ENCODE peak calls at places on chromosome 21, in six cellular contexts. O is stimulated activated CD4-positive, alpha-beta T cell treated with anti-CD3 and anti-CD28 coated beads, Interleukin-4, amount 100 ng/mL, for 4 hours; P is HS-27A; W is NCI-H2171 treated with DMSO at 0.1 percent for 48 hours; E is GM12891; Z is CD8-positive, alpha-beta memory T cell. G is an unnamed sample.
A peak's percentile ranks its signal among the peaks of the same experiment; 100 is the strongest.

GRCh38 chr21:25938673-25939395 is 204.1 kb downstream of the GABPA start:
- DNase-seq in O (no peak), P (no peak), W (peak; percentile 76), E (no peak), Z (no peak), G (no peak)

GRCh38 chr21:15894596-15894995 is 164.8 kb downstream of the USP25 start:
- DNase-seq in O (no peak), P (no peak), W (peak; percentile 24), E (no peak), Z (no peak), G (no peak)

GRCh38 chr21:41571938-41572510 is 64.1 kb upstream of the TMPRSS2 start:
- DNase-seq in O (no peak), P (no peak), W (no peak), E (no peak), Z (no peak), G (no peak)

GRCh38 chr21:43812139-43812821 is 22.9 kb downstream of the RRP1 start:
- DNase-seq in O (no peak), P (no peak), W (peak; percentile 93), E (no peak), Z (no peak), G (no peak)

GRCh38 chr21:26952274-26953066 is 14.4 kb downstream of the ADAMTS5 start:
- DNase-seq in O (no peak), P (no peak), W (no peak), E (no peak), Z (no peak), G (no peak)

GRCh38 chr21:35540950-35541632 is 492.0 kb upstream of the RUNX1 start:
- DNase-seq in O (no peak), P (no peak), W (no peak), E (no peak), Z (no peak), G (no peak)

GRCh38 chr21:42809577-42810440 is 69.5 kb downstream of the WDR4 start:
- DNase-seq in O (no peak), P (no peak), W (no peak), E (no peak), Z (no peak), G (no peak)

GRCh38 chr21:33198346-33199135 is 31.2 kb upstream of the IFNAR2 start:
- DNase-seq in O (no peak), P (no peak), W (peak; percentile 8), E (no peak), Z (no peak), G (no peak)

GRCh38 chr21:36703626-36704280 is 4.8 kb downstream of the SIM2 start:
- DNase-seq in O (no peak), P (no peak), W (no peak), E (no peak), Z (no peak), G (no peak)

GRCh38 chr21:41561701-41562100 is 53.7 kb upstream of the TMPRSS2 start:
- DNase-seq in O (no peak), P (no peak), W (no peak), E (no peak), Z (no peak), G (no peak)

GRCh38 chr21:42236693-42237092 is 17.8 kb downstream of the ABCG1 start:
- DNase-seq in O (no peak), P (no peak), W (no peak), E (no peak), Z (peak; percentile 44), G (no peak)

GRCh38 chr21:26909972-26910371 is 56.9 kb downstream of the ADAMTS5 start:
- DNase-seq in O (no peak), P (peak; percentile 54), W (no peak), E (no peak), Z (no peak), G (no peak)

GRCh38 chr21:46031484-46031883 is 49.9 kb downstream of the COL6A1 start:
- DNase-seq in O (no peak), P (no peak), W (no peak), E (no peak), Z (peak; percentile 9), G (no peak)

GRCh38 chr21:38306407-38306806 is 49.6 kb downstream of the KCNJ15 start:
- DNase-seq in O (no peak), P (no peak), W (no peak), E (no peak), Z (no peak), G (no peak)

GRCh38 chr21:22536511-22536910 is 1538.3 kb downstream of the NCAM2 start:
- DNase-seq in O (no peak), P (no peak), W (no peak), E (no peak), Z (no peak), G (no peak)

GRCh38 chr21:44368711-44369446 is 15.5 kb downstream of the TRPM2 start:
- DNase-seq in O (no peak), P (no peak), W (peak; percentile 64), E (no peak), Z (no peak), G (no peak)

GRCh38 chr21:42641311-42642218 is 11.9 kb upstream of the PDE9A start:
- DNase-seq in O (no peak), P (no peak), W (no peak), E (no peak), Z (no peak), G (no peak)

GRCh38 chr21:41216486-41216885 is 48.5 kb downstream of the BACE2 start:
- DNase-seq in O (no peak), P (no peak), W (no peak), E (no peak), Z (no peak), G (no peak)

GRCh38 chr21:45385549-45386050 is 19.4 kb upstream of the COL18A1 start:
- DNase-seq in O (no peak), P (no peak), W (no peak), E (no peak), Z (no peak), G (no peak)

GRCh38 chr21:35266546-35266945 is 217.4 kb upstream of the RUNX1 start:
- DNase-seq in O (no peak), P (no peak), W (no peak), E (no peak), Z (no peak), G (peak; percentile 20)

GRCh38 chr21:38267136-38267535 is 10.3 kb downstream of the KCNJ15 start:
- DNase-seq in O (no peak), P (no peak), W (no peak), E (no peak), Z (no peak), G (peak; percentile 21)

GRCh38 chr21:31731802-31732537 is at the start of gene SCAF4:
- DNase-seq in O (peak; percentile 82), P (peak; percentile 64), W (peak; percentile 87), E (peak; percentile 85), Z (peak; percentile 75), G (peak; percentile 92)

GRCh38 chr21:41630917-41631316 is 123.0 kb upstream of the TMPRSS2 start:
- DNase-seq in O (no peak), P (no peak), W (no peak), E (no peak), Z (no peak), G (no peak)

GRCh38 chr21:41427556-41427955 is 1.5 kb downstream of the MX1 start:
- DNase-seq in O (no peak), P (no peak), W (no peak), E (no peak), Z (no peak), G (no peak)

GRCh38 chr21:44947930-44948331 is 8.1 kb downstream of the SLX9 start:
- DNase-seq in O (no peak), P (no peak), W (no peak), E (no peak), Z (no peak), G (no peak)

GRCh38 chr21:44364151-44365053 is 11.0 kb downstream of the TRPM2 start:
- DNase-seq in O (no peak), P (no peak), W (no peak), E (no peak), Z (no peak), G (no peak)

GRCh38 chr21:45335761-45336534 is 48.3 kb upstream of the POFUT2 start:
- DNase-seq in O (no peak), P (no peak), W (no peak), E (no peak), Z (no peak), G (no peak)

GRCh38 chr21:28775071-28775470 is 217.6 kb downstream of the LTN1 start:
- DNase-seq in O (no peak), P (no peak), W (no peak), E (no peak), Z (no peak), G (no peak)

GRCh38 chr21:15495965-15496364 is 233.8 kb upstream of the USP25 start:
- DNase-seq in O (no peak), P (peak; percentile 45), W (no peak), E (no peak), Z (no peak), G (peak; percentile 74)

GRCh38 chr21:34187935-34188334 is 114.6 kb downstream of the MRPS6 start:
- DNase-seq in O (no peak), P (no peak), W (no peak), E (no peak), Z (no peak), G (no peak)

GRCh38 chr21:26756491-26757159 is 88.6 kb downstream of the ADAMTS1 start:
- DNase-seq in O (no peak), P (no peak), W (no peak), E (no peak), Z (no peak), G (no peak)

GRCh38 chr21:42790520-42790919 is 88.8 kb downstream of the WDR4 start:
- DNase-seq in O (no peak), P (no peak), W (peak; percentile 31), E (no peak), Z (no peak), G (no peak)

GRCh38 chr21:37220433-37220980 is 46.6 kb downstream of the VPS26C start:
- DNase-seq in O (peak; percentile 16), P (peak; percentile 7), W (peak; percentile 57), E (no peak), Z (peak; percentile 47), G (no peak)

GRCh38 chr21:44253832-44254700 is 7.6 kb downstream of the DNMT3L start:
- DNase-seq in O (no peak), P (no peak), W (no peak), E (no peak), Z (no peak), G (no peak)

GRCh38 chr21:45475004-45475685 is 67.1 kb downstream of the SLC19A1 start:
- DNase-seq in O (no peak), P (no peak), W (no peak), E (no peak), Z (no peak), G (no peak)

GRCh38 chr21:31543191-31543590 is 116.3 kb upstream of the SOD1 start:
- DNase-seq in O (no peak), P (no peak), W (no peak), E (no peak), Z (no peak), G (peak; percentile 77)

GRCh38 chr21:39451332-39452206 is at the start of gene SH3BGR:
- DNase-seq in O (no peak), P (no peak), W (no peak), E (no peak), Z (no peak), G (no peak)

GRCh38 chr21:15774590-15774989 is 44.8 kb downstream of the USP25 start:
- DNase-seq in O (no peak), P (no peak), W (no peak), E (no peak), Z (no peak), G (no peak)

G was measured in MG63.